ENCODE peak calls at places on chromosome 16, in five cellular contexts. K is BE2C, D is cardiac fibroblast, E is GM12878, F is cardiac muscle cell. A is an unnamed sample.

GRCh38 chr16:86797700-86798099 is 219.4 kb downstream of the FOXL1 start:
- DNase-seq in K (no peak), D (no peak), E (no peak), F (no peak), A (no peak)

GRCh38 chr16:89562027-89562599 is 1.6 kb downstream of the RPL13 start:
- DNase-seq in K (no peak), D (no peak), E (no peak), F (no peak), A (no peak)

GRCh38 chr16:74730049-74730683 is 29.5 kb upstream of the MLKL start:
- DNase-seq in K (no peak), D (no peak), E (no peak), F (no peak), A (no peak)

GRCh38 chr16:508884-509736 is 18.4 kb upstream of the CAPN15 start:
- DNase-seq in K (no peak), D (peak), E (no peak), F (no peak), A (no peak)

GRCh38 chr16:84137287-84137686 is 7.7 kb downstream of the HSDL1 start:
- DNase-seq in K (no peak), D (no peak), E (no peak), F (no peak), A (no peak)

GRCh38 chr16:55491691-55492090 is 12.7 kb downstream of the MMP2 start:
- DNase-seq in K (no peak), D (no peak), E (no peak), F (no peak), A (no peak)

GRCh38 chr16:89909777-89910716 is 8.6 kb upstream of the MC1R start:
- DNase-seq in K (peak), D (peak), E (no peak), F (peak), A (peak)

GRCh38 chr16:1272453-1273198 is 16.8 kb downstream of the TPSD1 start:
- DNase-seq in K (peak), D (no peak), E (no peak), F (no peak), A (no peak)

GRCh38 chr16:87806608-87807546 is 41.1 kb upstream of the KLHDC4 start:
- DNase-seq in K (peak), D (peak), E (no peak), F (peak), A (peak)

GRCh38 chr16:15888072-15888976 is at the start of gene CEP20:
- DNase-seq in K (peak), D (peak), E (peak), F (peak), A (peak)

GRCh38 chr16:15885560-15886001 is 2.8 kb downstream of the CEP20 start:
- DNase-seq in K (no peak), D (peak), E (no peak), F (no peak), A (no peak)

GRCh38 chr16:15891508-15891907 is 3.1 kb upstream of the CEP20 start:
- DNase-seq in K (no peak), D (no peak), E (no peak), F (no peak), A (no peak)

GRCh38 chr16:15886078-15886477 is 2.3 kb downstream of the CEP20 start:
- DNase-seq in K (no peak), D (no peak), E (no peak), F (no peak), A (no peak)

DNA sequence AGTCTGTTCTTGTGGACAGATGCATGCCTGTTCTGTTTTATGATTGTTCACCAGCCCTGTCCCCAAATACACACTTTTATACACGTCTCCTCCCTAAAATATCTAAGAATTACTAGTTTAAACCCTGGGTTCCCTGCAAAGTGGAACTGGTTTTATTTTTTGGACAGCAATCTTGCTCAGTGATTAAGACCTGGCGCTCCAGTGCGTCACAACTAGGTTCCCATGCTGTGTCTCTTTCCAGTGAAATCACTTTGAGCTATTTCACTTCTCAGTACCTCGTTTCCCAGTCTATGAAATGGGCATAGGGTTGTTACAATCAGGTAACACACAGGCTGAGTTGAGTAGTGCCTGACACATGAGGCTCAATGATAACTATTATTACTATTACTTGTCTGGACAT is 1.1 kb downstream of the CEP20 start:
- DNase-seq in K (no peak), D (no peak), E (no peak), F (no peak), A (no peak)
- TF ChIP-seq CTCF in K (no peak), D (no peak), E (no peak), F (no peak), A (no peak)

GRCh38 chr16:3022208-3022696 is 1.5 kb downstream of the HCFC1R1 start:
- DNase-seq in K (peak), D (peak), E (no peak), F (peak), A (peak)

GRCh38 chr16:3019594-3020246 is 448 bp upstream of the TNFRSF12A start:
- DNase-seq in K (no peak), D (no peak), E (no peak), F (no peak), A (no peak)

GRCh38 chr16:3021449-3022207 is 1.5 kb downstream of the TNFRSF12A start:
- DNase-seq in K (peak), D (peak), E (no peak), F (peak), A (peak)

GRCh38 chr16:3020604-3021448 is 658 bp downstream of the TNFRSF12A start:
- DNase-seq in K (peak), D (peak), E (no peak), F (peak), A (peak)

GRCh38 chr16:3020247-3020603 is at the start of gene TNFRSF12A:
- DNase-seq in K (peak), D (peak), E (no peak), F (peak), A (peak)
- TF ChIP-seq CTCF in K (no peak), D (no peak), E (no peak), F (no peak), A (no peak)

GRCh38 chr16:67104061-67104460 is 5.7 kb upstream of the PHAF1 start:
- DNase-seq in K (peak), D (peak), E (no peak), F (peak), A (no peak)
- TF ChIP-seq CTCF in K (peak), D (peak), E (no peak), F (peak), A (peak)

GRCh38 chr16:16004314-16004749 is 54.9 kb downstream of the ABCC1 start:
- DNase-seq in K (no peak), D (peak), E (no peak), F (peak), A (peak)
- TF ChIP-seq CTCF in K (no peak), D (no peak), E (no peak), F (no peak), A (no peak)

DNA sequence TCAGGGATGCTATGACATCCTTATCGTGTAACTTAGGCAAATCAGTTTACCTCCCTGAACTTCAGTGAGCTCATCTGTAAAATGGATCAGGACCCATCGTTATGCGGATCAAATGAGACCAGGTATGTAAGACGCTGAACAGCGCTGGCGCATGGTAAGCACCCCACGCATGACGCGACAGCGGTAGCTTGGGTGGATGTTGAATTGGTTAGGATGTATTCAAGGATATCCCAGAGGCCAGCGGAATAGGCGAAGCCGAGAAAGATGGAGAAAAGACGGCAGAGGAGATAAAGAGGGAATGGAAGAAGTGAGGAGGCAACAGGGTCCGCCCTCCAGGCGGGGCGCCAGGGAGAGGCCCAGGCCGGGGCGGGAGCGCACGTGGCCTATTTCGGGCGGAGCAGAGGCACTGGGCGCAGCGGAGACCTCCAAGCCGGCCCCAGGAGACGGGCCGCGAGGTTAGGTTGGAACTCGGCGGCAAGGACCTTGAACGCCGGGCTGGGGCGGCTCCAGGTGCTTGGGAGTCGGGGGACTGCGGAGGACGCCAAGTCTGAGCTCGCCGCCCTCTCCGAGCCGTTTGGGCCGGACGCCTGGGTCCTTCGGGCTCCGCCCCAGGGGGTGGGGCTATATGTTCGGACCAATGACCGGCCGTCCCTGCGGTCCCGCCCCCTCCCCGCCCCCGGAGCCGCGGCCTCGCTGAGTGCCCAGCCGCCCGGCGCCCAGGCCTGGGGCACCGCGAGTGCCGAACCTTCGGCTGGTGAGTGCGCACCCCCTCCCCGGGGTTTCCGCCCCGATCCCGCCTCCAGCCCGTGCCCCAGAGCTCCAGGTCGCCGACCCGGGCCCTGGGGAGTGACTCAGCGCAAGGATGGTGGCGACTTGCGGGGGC is at the start of gene ZNF771:
- DNase-seq in K (peak), D (peak), E (no peak), F (peak), A (peak)
- TF ChIP-seq CTCF in K (no peak), D (no peak), E (no peak), F (no peak), A (peak)

DNA sequence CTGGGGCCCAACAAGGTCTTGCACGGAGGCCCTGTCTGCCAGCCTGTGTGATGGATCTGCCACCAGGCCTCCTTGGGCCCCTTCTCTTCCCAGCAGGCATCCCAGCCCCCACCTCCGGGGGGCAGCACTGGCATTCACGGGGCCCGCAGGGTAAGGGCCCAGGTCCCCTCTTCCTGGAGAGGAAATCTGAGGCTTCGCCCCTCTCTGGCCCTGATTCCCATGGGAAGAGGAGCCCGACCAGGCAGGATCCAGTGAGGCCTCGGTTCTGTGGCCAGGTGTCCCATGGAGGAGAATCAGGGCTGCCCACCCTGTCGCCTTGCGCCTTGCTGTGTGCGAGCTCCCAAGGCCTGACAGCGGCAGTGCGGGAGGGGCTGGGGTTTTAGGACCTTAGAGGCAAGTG is 48.4 kb downstream of the PDPK1 start:
- DNase-seq in K (no peak), D (no peak), E (no peak), F (no peak), A (no peak)
- TF ChIP-seq CTCF in K (peak), D (peak), E (peak), F (peak), A (peak)

GRCh38 chr16:79995315-79995714 is 394.8 kb upstream of the MAF start:
- DNase-seq in K (no peak), D (no peak), E (no peak), F (no peak), A (no peak)

GRCh38 chr16:79993810-79994209 is 393.3 kb upstream of the MAF start:
- DNase-seq in K (no peak), D (no peak), E (no peak), F (no peak), A (no peak)

GRCh38 chr16:79994413-79994812 is 393.9 kb upstream of the MAF start:
- DNase-seq in K (no peak), D (no peak), E (no peak), F (no peak), A (no peak)

GRCh38 chr16:79998143-79998542 is 397.6 kb upstream of the MAF start:
- DNase-seq in K (no peak), D (no peak), E (no peak), F (no peak), A (no peak)

DNA sequence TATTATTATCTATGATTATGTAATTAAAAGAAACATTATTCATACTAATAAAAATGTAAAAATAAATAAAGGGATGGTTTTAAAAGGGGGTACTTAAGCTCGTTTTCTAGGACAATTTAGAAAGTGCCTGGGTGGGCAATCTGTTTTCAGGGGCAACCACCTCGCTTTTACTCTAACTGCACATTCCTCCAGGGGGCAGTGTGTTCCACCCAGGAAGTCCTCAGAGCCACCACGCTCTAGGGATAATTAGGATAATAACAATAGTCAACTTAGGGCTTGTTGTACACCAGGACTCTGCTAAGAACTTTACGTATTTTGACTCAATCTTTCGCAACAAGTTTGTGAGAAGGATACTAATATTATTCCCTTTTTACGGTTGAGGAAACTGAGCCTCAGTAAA is 396.7 kb upstream of the MAF start:
- DNase-seq in K (no peak), D (no peak), E (no peak), F (peak), A (peak)
- TF ChIP-seq CTCF in K (peak), D (peak), E (peak), F (peak), A (peak)

GRCh38 chr16:85286970-85287814 is 174.9 kb upstream of the CIBAR2 start:
- DNase-seq in K (peak), D (peak), E (no peak), F (peak), A (peak)
- TF ChIP-seq CTCF in K (no peak), D (no peak), E (no peak), F (no peak), A (peak)